ENCODE peak calls at places on chromosomes 2 and 18, in five cellular contexts. One of them, this sample, is unnamed.

GRCh38 chr18:49020621-49021021 is 69.9 kb upstream of the SMAD7 start:
- DNase-seq in anterior cingulate cortex: no peak
- DNase-seq in GM20000: no peak
- DNase-seq in HTR-8/SVneo: no peak
- DNase-seq in iris pigment epithelial cell: no peak
- DNase-seq in this sample: no peak

GRCh38 chr2:13605266-13605665 is 888.5 kb downstream of the TRIB2 start:
- DNase-seq in anterior cingulate cortex: no peak
- DNase-seq in GM20000: no peak
- DNase-seq in HTR-8/SVneo: no peak
- DNase-seq in iris pigment epithelial cell: no peak
- DNase-seq in this sample: no peak

GRCh38 chr2:73984203-73984921 is at the start of gene TET3:
- DNase-seq in anterior cingulate cortex: no peak
- DNase-seq in GM20000: peak; percentile 88
- DNase-seq in HTR-8/SVneo: no peak
- DNase-seq in iris pigment epithelial cell: no peak
- DNase-seq in this sample: no peak

GRCh38 chr2:135615404-135615803 is 84.1 kb downstream of the R3HDM1 start:
- DNase-seq in anterior cingulate cortex: no peak
- DNase-seq in GM20000: no peak
- DNase-seq in HTR-8/SVneo: no peak
- DNase-seq in iris pigment epithelial cell: no peak
- DNase-seq in this sample: no peak

GRCh38 chr2:21165350-21165749 is 41.6 kb downstream of the TDRD15 start:
- DNase-seq in anterior cingulate cortex: no peak
- DNase-seq in GM20000: no peak
- DNase-seq in HTR-8/SVneo: no peak
- DNase-seq in iris pigment epithelial cell: peak; percentile 4
- DNase-seq in this sample: no peak

GRCh38 chr2:160695402-160696060 is 201.9 kb upstream of the RBMS1 start:
- DNase-seq in anterior cingulate cortex: no peak
- DNase-seq in GM20000: no peak
- DNase-seq in HTR-8/SVneo: no peak
- DNase-seq in iris pigment epithelial cell: peak; percentile 59
- DNase-seq in this sample: no peak

GRCh38 chr2:54471221-54471711 is 15.1 kb downstream of the SPTBN1 start:
- DNase-seq in anterior cingulate cortex: no peak
- DNase-seq in GM20000: no peak
- DNase-seq in HTR-8/SVneo: peak; percentile 64
- DNase-seq in iris pigment epithelial cell: peak; percentile 75
- DNase-seq in this sample: no peak

GRCh38 chr2:201517094-201517493 is 65.6 kb downstream of the STRADB start:
- DNase-seq in anterior cingulate cortex: no peak
- DNase-seq in GM20000: no peak
- DNase-seq in HTR-8/SVneo: peak; percentile 12
- DNase-seq in iris pigment epithelial cell: peak; percentile 11
- DNase-seq in this sample: no peak

GRCh38 chr2:173715483-173715882 is 249.7 kb downstream of the SP3 start:
- DNase-seq in anterior cingulate cortex: no peak
- DNase-seq in GM20000: no peak
- DNase-seq in HTR-8/SVneo: no peak
- DNase-seq in iris pigment epithelial cell: no peak
- DNase-seq in this sample: no peak

GRCh38 chr2:106358081-106358480 is 110.1 kb downstream of the RGPD3 start:
- DNase-seq in anterior cingulate cortex: no peak
- DNase-seq in GM20000: no peak
- DNase-seq in HTR-8/SVneo: no peak
- DNase-seq in iris pigment epithelial cell: no peak
- DNase-seq in this sample: no peak

GRCh38 chr2:240160291-240161086 is 20.0 kb upstream of the OTOS start:
- DNase-seq in anterior cingulate cortex: no peak
- DNase-seq in GM20000: no peak
- DNase-seq in HTR-8/SVneo: no peak
- DNase-seq in iris pigment epithelial cell: no peak
- DNase-seq in this sample: no peak

GRCh38 chr2:228613133-228613532 is 431.6 kb upstream of the SPHKAP start:
- DNase-seq in anterior cingulate cortex: no peak
- DNase-seq in GM20000: no peak
- DNase-seq in HTR-8/SVneo: peak; percentile 19
- DNase-seq in iris pigment epithelial cell: peak; percentile 98
- DNase-seq in this sample: no peak

GRCh38 chr2:60868589-60869273 is 12.6 kb upstream of the REL start:
- DNase-seq in anterior cingulate cortex: no peak
- DNase-seq in GM20000: no peak
- DNase-seq in HTR-8/SVneo: no peak
- DNase-seq in iris pigment epithelial cell: no peak
- DNase-seq in this sample: no peak

GRCh38 chr2:14761118-14761517 is 128.6 kb downstream of the LRATD1 start:
- DNase-seq in anterior cingulate cortex: no peak
- DNase-seq in GM20000: no peak
- DNase-seq in HTR-8/SVneo: no peak
- DNase-seq in iris pigment epithelial cell: no peak
- DNase-seq in this sample: no peak

GRCh38 chr2:202135111-202135874 is 62.2 kb downstream of the KIAA2012 start:
- DNase-seq in anterior cingulate cortex: no peak
- DNase-seq in GM20000: no peak
- DNase-seq in HTR-8/SVneo: peak; percentile 69
- DNase-seq in iris pigment epithelial cell: peak; percentile 100
- DNase-seq in this sample: no peak

GRCh38 chr2:148645925-148646559 is 1.5 kb downstream of the EPC2 start:
- DNase-seq in anterior cingulate cortex: no peak
- DNase-seq in GM20000: peak; percentile 75
- DNase-seq in HTR-8/SVneo: peak; percentile 84
- DNase-seq in iris pigment epithelial cell: peak; percentile 95
- DNase-seq in this sample: peak; percentile 84

GRCh38 chr18:48659188-48660009 is 120.6 kb downstream of the CTIF start:
- DNase-seq in anterior cingulate cortex: no peak
- DNase-seq in GM20000: no peak
- DNase-seq in HTR-8/SVneo: no peak
- DNase-seq in iris pigment epithelial cell: no peak
- DNase-seq in this sample: no peak

GRCh38 chr2:121228521-121228920 is 56.5 kb downstream of the TFCP2L1 start:
- DNase-seq in anterior cingulate cortex: no peak
- DNase-seq in GM20000: no peak
- DNase-seq in HTR-8/SVneo: no peak
- DNase-seq in iris pigment epithelial cell: no peak
- DNase-seq in this sample: no peak

GRCh38 chr2:223613017-223613950 is 11.1 kb upstream of the SCG2 start:
- DNase-seq in anterior cingulate cortex: peak; percentile 77
- DNase-seq in GM20000: no peak
- DNase-seq in HTR-8/SVneo: peak; percentile 91
- DNase-seq in iris pigment epithelial cell: peak; percentile 99
- DNase-seq in this sample: peak; percentile 16

GRCh38 chr18:76821875-76822509 is 365 bp upstream of the ZNF236 start:
- DNase-seq in anterior cingulate cortex: no peak
- DNase-seq in GM20000: peak; percentile 91
- DNase-seq in HTR-8/SVneo: peak; percentile 56
- DNase-seq in iris pigment epithelial cell: peak; percentile 45
- DNase-seq in this sample: no peak

GRCh38 chr2:217636578-217637267 is 366.1 kb downstream of the TNS1 start:
- DNase-seq in anterior cingulate cortex: no peak
- DNase-seq in GM20000: no peak
- DNase-seq in HTR-8/SVneo: no peak
- DNase-seq in iris pigment epithelial cell: no peak
- DNase-seq in this sample: no peak

GRCh38 chr2:54772531-54772930 is 49.1 kb downstream of the EML6 start:
- DNase-seq in anterior cingulate cortex: no peak
- DNase-seq in GM20000: no peak
- DNase-seq in HTR-8/SVneo: no peak
- DNase-seq in iris pigment epithelial cell: peak; percentile 27
- DNase-seq in this sample: no peak

GRCh38 chr2:127106457-127106997 is 427 bp downstream of the BIN1 start:
- DNase-seq in anterior cingulate cortex: no peak
- DNase-seq in GM20000: peak; percentile 67
- DNase-seq in HTR-8/SVneo: no peak
- DNase-seq in iris pigment epithelial cell: peak; percentile 48
- DNase-seq in this sample: no peak

GRCh38 chr2:72438364-72438763 is 290.7 kb upstream of the CYP26B1 start:
- DNase-seq in anterior cingulate cortex: no peak
- DNase-seq in GM20000: no peak
- DNase-seq in HTR-8/SVneo: no peak
- DNase-seq in iris pigment epithelial cell: no peak
- DNase-seq in this sample: no peak

GRCh38 chr2:43169091-43169936 is 57.1 kb downstream of the ZFP36L2 start:
- DNase-seq in anterior cingulate cortex: no peak
- DNase-seq in GM20000: peak; percentile 46
- DNase-seq in HTR-8/SVneo: no peak
- DNase-seq in iris pigment epithelial cell: no peak
- DNase-seq in this sample: no peak

GRCh38 chr2:207239754-207240494 is 74.2 kb upstream of the KLF7 start:
- DNase-seq in anterior cingulate cortex: no peak
- DNase-seq in GM20000: no peak
- DNase-seq in HTR-8/SVneo: no peak
- DNase-seq in iris pigment epithelial cell: peak; percentile 86
- DNase-seq in this sample: peak; percentile 78

GRCh38 chr2:191836853-191837769 is 9.8 kb downstream of the CAVIN2 start:
- DNase-seq in anterior cingulate cortex: no peak
- DNase-seq in GM20000: peak; percentile 8
- DNase-seq in HTR-8/SVneo: no peak
- DNase-seq in iris pigment epithelial cell: peak; percentile 51
- DNase-seq in this sample: no peak

GRCh38 chr2:241817126-241817820 is 8.3 kb downstream of the NEU4 start:
- DNase-seq in anterior cingulate cortex: no peak
- DNase-seq in GM20000: peak; percentile 63
- DNase-seq in HTR-8/SVneo: no peak
- DNase-seq in iris pigment epithelial cell: no peak
- DNase-seq in this sample: no peak

GRCh38 chr2:83234291-83234690 is 1224.8 kb downstream of the SUCLG1 start:
- DNase-seq in anterior cingulate cortex: no peak
- DNase-seq in GM20000: no peak
- DNase-seq in HTR-8/SVneo: no peak
- DNase-seq in iris pigment epithelial cell: no peak
- DNase-seq in this sample: no peak

GRCh38 chr18:623760-624620 is 27.2 kb downstream of the CLUL1 start:
- DNase-seq in anterior cingulate cortex: peak; percentile 14
- DNase-seq in GM20000: peak; percentile 48
- DNase-seq in HTR-8/SVneo: peak; percentile 37
- DNase-seq in iris pigment epithelial cell: peak; percentile 82
- DNase-seq in this sample: peak; percentile 19

GRCh38 chr2:46844443-46844842 is 71.2 kb downstream of the MCFD2 start:
- DNase-seq in anterior cingulate cortex: no peak
- DNase-seq in GM20000: no peak
- DNase-seq in HTR-8/SVneo: no peak
- DNase-seq in iris pigment epithelial cell: no peak
- DNase-seq in this sample: no peak

GRCh38 chr18:13462686-13463085 is 244.1 kb downstream of the LDLRAD4 start:
- DNase-seq in anterior cingulate cortex: no peak
- DNase-seq in GM20000: no peak
- DNase-seq in HTR-8/SVneo: no peak
- DNase-seq in iris pigment epithelial cell: no peak
- DNase-seq in this sample: no peak

GRCh38 chr2:120111193-120111592 is 98.3 kb downstream of the EPB41L5 start:
- DNase-seq in anterior cingulate cortex: no peak
- DNase-seq in GM20000: no peak
- DNase-seq in HTR-8/SVneo: no peak
- DNase-seq in iris pigment epithelial cell: no peak
- DNase-seq in this sample: no peak

GRCh38 chr2:236939751-236940229 is 145.9 kb upstream of the COPS8 start:
- DNase-seq in anterior cingulate cortex: no peak
- DNase-seq in GM20000: no peak
- DNase-seq in HTR-8/SVneo: no peak
- DNase-seq in iris pigment epithelial cell: no peak
- DNase-seq in this sample: peak; percentile 35

GRCh38 chr2:216206821-216207220 is 97.7 kb downstream of the XRCC5 start:
- DNase-seq in anterior cingulate cortex: no peak
- DNase-seq in GM20000: no peak
- DNase-seq in HTR-8/SVneo: no peak
- DNase-seq in iris pigment epithelial cell: no peak
- DNase-seq in this sample: no peak

GRCh38 chr2:120914839-120915521 is 179.3 kb downstream of the GLI2 start:
- DNase-seq in anterior cingulate cortex: no peak
- DNase-seq in GM20000: no peak
- DNase-seq in HTR-8/SVneo: peak; percentile 84
- DNase-seq in iris pigment epithelial cell: peak; percentile 90
- DNase-seq in this sample: no peak

GRCh38 chr18:79540161-79540913 is 139.3 kb upstream of the CTDP1 start:
- DNase-seq in anterior cingulate cortex: no peak
- DNase-seq in GM20000: no peak
- DNase-seq in HTR-8/SVneo: no peak
- DNase-seq in iris pigment epithelial cell: no peak
- DNase-seq in this sample: no peak

GRCh38 chr18:33914399-33914798 is 310.3 kb downstream of the NOL4 start:
- DNase-seq in anterior cingulate cortex: no peak
- DNase-seq in GM20000: no peak
- DNase-seq in HTR-8/SVneo: no peak
- DNase-seq in iris pigment epithelial cell: peak; percentile 10
- DNase-seq in this sample: no peak

GRCh38 chr2:173118385-173118784 is 42.7 kb downstream of the MAP3K20 start:
- DNase-seq in anterior cingulate cortex: no peak
- DNase-seq in GM20000: no peak
- DNase-seq in HTR-8/SVneo: no peak
- DNase-seq in iris pigment epithelial cell: peak; percentile 71
- DNase-seq in this sample: no peak